ENCODE peak calls at places on chromosome 21, in ten cellular contexts. S is activated CD4-positive, CD25-positive, alpha-beta regulatory T cell; H is lower lobe of right lung; Q is hepatocyte; Z is cardiac muscle cell; X is stimulated activated CD4-positive, alpha-beta T cell treated with anti-CD3 and anti-CD28 coated beads, TNF-alpha, amount 100 ng/mL, for 1 hour; V is GM12864; O is AML-193; G is AG08395; Y is ACHN. L is an unnamed sample.

GRCh38 chr21:32322103-32322502 is 23.4 kb downstream of the MRAP start:
- DNase-seq in S (no peak), Z (no peak), X (no peak), O (no peak), H (no peak), Q (no peak), G (no peak), V (no peak), Y (peak; percentile 69), L (no peak)

GRCh38 chr21:38930065-38930464 is 124.3 kb downstream of the ETS2 start:
- DNase-seq in Z (no peak), Q (no peak), S (no peak), H (no peak), X (no peak), G (no peak), V (no peak), Y (no peak), O (no peak), L (no peak)

GRCh38 chr21:35711661-35712060 is 348.7 kb downstream of the SETD4 start:
- DNase-seq in S (no peak), G (no peak), Z (no peak), Y (no peak), X (no peak), O (no peak), H (no peak), Q (no peak), V (no peak), L (no peak)

GRCh38 chr21:44880762-44881585 is 7.5 kb upstream of the PTTG1IP start:
- DNase-seq in S (no peak), O (peak; percentile 97), Z (no peak), H (no peak), V (no peak), X (no peak), Q (no peak), Y (peak; percentile 83), G (peak; percentile 67), L (peak; percentile 59)

GRCh38 chr21:44710756-44711326 is 531 bp downstream of the TSPEAR start:
- DNase-seq in V (no peak), Y (no peak), O (no peak), Z (no peak), X (no peak), H (no peak), G (no peak), Q (peak; percentile 62), S (no peak), L (no peak)

GRCh38 chr21:25938673-25939395 is 204.1 kb downstream of the GABPA start:
- DNase-seq in Q (no peak), O (no peak), Y (no peak), X (no peak), G (no peak), Z (peak; percentile 21), H (no peak), V (no peak), S (no peak), L (no peak)

GRCh38 chr21:38712076-38712475 is 93.7 kb upstream of the ETS2 start:
- DNase-seq in G (peak; percentile 71), Z (peak; percentile 48), V (no peak), X (no peak), Q (peak; percentile 59), Y (peak; percentile 39), H (no peak), S (no peak), O (peak; percentile 51), L (peak; percentile 40)

GRCh38 chr21:38240121-38240520 is 16.7 kb upstream of the KCNJ15 start:
- DNase-seq in S (no peak), Y (no peak), H (no peak), Q (no peak), V (no peak), G (no peak), O (no peak), X (no peak), Z (no peak), L (no peak)

GRCh38 chr21:35796834-35797233 is 263.5 kb downstream of the SETD4 start:
- DNase-seq in G (no peak), S (no peak), H (no peak), Z (no peak), Y (no peak), O (no peak), Q (no peak), V (no peak), X (no peak), L (no peak)

GRCh38 chr21:44357064-44357837 is 3.8 kb downstream of the TRPM2 start:
- DNase-seq in X (no peak), H (no peak), Z (no peak), Y (no peak), S (no peak), O (no peak), G (no peak), V (no peak), Q (no peak), L (no peak)

GRCh38 chr21:22552390-22552789 is 1554.2 kb downstream of the NCAM2 start:
- DNase-seq in Z (no peak), X (no peak), Q (no peak), O (no peak), V (no peak), G (no peak), H (no peak), Y (no peak), S (no peak), L (no peak)

GRCh38 chr21:25283720-25284119 is 323.6 kb downstream of the MRPL39 start:
- DNase-seq in V (peak; percentile 39), G (peak; percentile 48), S (no peak), Q (peak; percentile 54), Z (peak; percentile 52), Y (peak; percentile 39), X (no peak), O (peak; percentile 34), H (no peak), L (peak; percentile 39)

GRCh38 chr21:38223893-38224540 is 32.8 kb upstream of the KCNJ15 start:
- DNase-seq in V (no peak), H (no peak), Z (no peak), Y (peak; percentile 14), G (no peak), Q (no peak), O (no peak), S (no peak), X (no peak), L (no peak)